ENCODE peak calls at places on chromosomes 7 and 10, in seven cellular contexts. S is NCI-H1105, X is ELF-1, I is foreskin melanocyte, Q is hippocampal formation, O is tibial artery, B is M059J. A is an unnamed sample.
A peak's percentile ranks its signal among the peaks of the same experiment; 100 is the strongest.

GRCh38 chr10:123563994-123564393 is 102.2 kb upstream of the GPR26 start:
- DNase-seq in S (no peak), X (no peak), I (no peak), Q (no peak), O (no peak), B (no peak), A (no peak)

GRCh38 chr10:44242091-44242490 is 142.8 kb downstream of the CXCL12 start:
- DNase-seq in S (no peak), X (no peak), I (no peak), Q (no peak), O (no peak), B (no peak), A (no peak)

GRCh38 chr10:47039558-47039905 is 128.3 kb downstream of the PTPN20 start:
- DNase-seq in S (no peak), X (no peak), I (no peak), Q (no peak), O (no peak), B (no peak), A (no peak)

GRCh38 chr7:6416516-6417145 is 31.1 kb downstream of the DAGLB start:
- DNase-seq in S (no peak), X (peak; percentile 88), I (no peak), Q (no peak), O (no peak), B (no peak), A (no peak)

GRCh38 chr10:132564690-132565089 is 27.1 kb downstream of the INPP5A start:
- DNase-seq in S (no peak), X (no peak), I (no peak), Q (no peak), O (no peak), B (no peak), A (no peak)

GRCh38 chr7:50142421-50143113 is 49.5 kb upstream of the ZPBP start:
- DNase-seq in S (peak; percentile 11), X (no peak), I (peak; percentile 12), Q (peak; percentile 8), O (no peak), B (peak; percentile 37), A (no peak)

GRCh38 chr10:93461807-93462178 is 20.3 kb downstream of the MYOF start:
- DNase-seq in S (no peak), X (no peak), I (no peak), Q (no peak), O (no peak), B (peak; percentile 91), A (no peak)

GRCh38 chr7:128387663-128388485 is 21.9 kb downstream of the IMPDH1 start:
- DNase-seq in S (peak; percentile 55), X (peak; percentile 95), I (peak; percentile 59), Q (peak; percentile 71), O (peak; percentile 63), B (peak; percentile 68), A (peak; percentile 73)

GRCh38 chr10:11794566-11794965 is 28.6 kb upstream of the PROSER2 start:
- DNase-seq in S (no peak), X (no peak), I (no peak), Q (no peak), O (no peak), B (no peak), A (no peak)

A was measured in left lung.